ENCODE peak calls at places on chromosome 6, in six cellular contexts. E is GM20000; I is stimulated activated CD4-positive, alpha-beta T cell treated with anti-CD3 and anti-CD28 coated beads, Interleukin-2, amount 100 ng/mL, for 4 hours; D is adrenal gland; O is cardiac muscle cell; C is HCEC 1CT. K is an unnamed sample.

GRCh38 chr6:33983721-33984465 is 162.0 kb downstream of the GRM4 start:
- DNase-seq in E (no peak), D (no peak), O (no peak), I (no peak), C (no peak), K (no peak)

GRCh38 chr6:41780623-41781301 is at the start of gene PRICKLE4:
- DNase-seq in D (peak), E (peak), O (peak), C (peak), I (no peak), K (peak)

GRCh38 chr6:44456070-44456965 is 68.8 kb downstream of the CDC5L start:
- DNase-seq in C (peak), I (peak), O (peak), D (no peak), E (peak), K (peak)

GRCh38 chr6:145715426-145715825 is 19.9 kb downstream of the EPM2A start:
- DNase-seq in I (no peak), C (no peak), O (no peak), E (no peak), D (no peak), K (no peak)

GRCh38 chr6:87674286-87674685 is 27.7 kb downstream of the AKIRIN2 start:
- DNase-seq in O (no peak), I (no peak), C (no peak), E (no peak), D (no peak), K (no peak)

GRCh38 chr6:160795716-160796115 is 93.7 kb downstream of the PLG start:
- DNase-seq in O (no peak), C (no peak), D (no peak), I (no peak), E (no peak), K (no peak)

GRCh38 chr6:167930300-167930699 is 67.2 kb upstream of the KIF25 start:
- DNase-seq in C (peak), I (no peak), D (peak), E (no peak), O (no peak), K (no peak)

GRCh38 chr6:88208736-88209135 is 42.6 kb upstream of the CNR1 start:
- DNase-seq in D (no peak), C (no peak), I (no peak), O (no peak), E (no peak), K (no peak)

GRCh38 chr6:25387483-25387882 is 108.3 kb downstream of the CARMIL1 start:
- DNase-seq in D (no peak), I (no peak), C (no peak), O (no peak), E (no peak), K (no peak)

GRCh38 chr6:21386744-21387143 is 206.8 kb upstream of the SOX4 start:
- DNase-seq in O (no peak), D (no peak), C (no peak), I (no peak), E (no peak), K (no peak)

GRCh38 chr6:145332001-145332400 is 403.3 kb downstream of the EPM2A start:
- DNase-seq in E (no peak), I (no peak), C (no peak), D (no peak), O (peak), K (no peak)

GRCh38 chr6:79710127-79710526 is 79.0 kb downstream of the SH3BGRL2 start:
- DNase-seq in O (no peak), C (no peak), D (no peak), E (no peak), I (no peak), K (no peak)

GRCh38 chr6:75317503-75318206 is 33.1 kb upstream of the TMEM30A start:
- DNase-seq in O (peak), C (peak), D (no peak), E (no peak), I (no peak), K (no peak)

GRCh38 chr6:143805832-143806281 is 37.3 kb upstream of the LTV1 start:
- DNase-seq in C (peak), I (no peak), O (no peak), D (no peak), E (no peak), K (no peak)

GRCh38 chr6:36128073-36128472 is 2.2 kb upstream of the MAPK13 start:
- DNase-seq in I (no peak), D (no peak), O (no peak), E (no peak), C (peak), K (no peak)

GRCh38 chr6:34745277-34746103 is 11.8 kb upstream of the SNRPC start:
- DNase-seq in I (no peak), E (no peak), C (no peak), O (no peak), D (no peak), K (no peak)

GRCh38 chr6:11172501-11173337 is 59.7 kb downstream of the NEDD9 start:
- DNase-seq in O (peak), I (peak), C (peak), D (peak), E (peak), K (peak)

GRCh38 chr6:122406187-122406586 is 6.7 kb downstream of the HSF2 start:
- DNase-seq in C (no peak), I (no peak), D (no peak), E (no peak), O (no peak), K (no peak)

GRCh38 chr6:88813045-88813444 is 150.4 kb downstream of the RNGTT start:
- DNase-seq in I (no peak), C (no peak), D (no peak), E (no peak), O (no peak), K (no peak)

GRCh38 chr6:22102671-22103070 is 194.2 kb downstream of the PRL start:
- DNase-seq in E (peak), O (no peak), D (no peak), I (no peak), C (no peak), K (no peak)

GRCh38 chr6:24766685-24767462 is 7.9 kb upstream of the GMNN start:
- DNase-seq in C (peak), E (peak), D (no peak), O (peak), I (no peak), K (no peak)

GRCh38 chr6:88004707-88005106 is 42.9 kb upstream of the SPACA1 start:
- DNase-seq in I (no peak), C (no peak), E (no peak), D (no peak), O (no peak), K (no peak)

GRCh38 chr6:133892444-133893323 is 3.8 kb downstream of the TCF21 start:
- DNase-seq in I (no peak), O (peak), D (no peak), E (no peak), C (peak), K (no peak)

GRCh38 chr6:165767228-165767627 is 104.2 kb upstream of the PDE10A start:
- DNase-seq in E (no peak), D (no peak), O (no peak), I (no peak), C (no peak), K (no peak)

GRCh38 chr6:167748458-167749379 is 78.0 kb upstream of the AFDN start:
- DNase-seq in E (no peak), I (no peak), D (no peak), C (no peak), O (no peak), K (no peak)

GRCh38 chr6:80003841-80004198 is 629 bp upstream of the TTK start:
- DNase-seq in I (no peak), C (no peak), E (no peak), O (no peak), D (no peak), K (no peak)

GRCh38 chr6:157034433-157035230 is 257.5 kb downstream of the ARID1B start:
- DNase-seq in I (no peak), E (peak), C (peak), D (no peak), O (peak), K (peak)

GRCh38 chr6:29656157-29656556 is 735 bp upstream of the MOG start:
- DNase-seq in I (no peak), E (no peak), O (peak), C (no peak), D (no peak), K (no peak)

GRCh38 chr6:63573899-63574553 is 1.7 kb downstream of the LOC128125822 start:
- DNase-seq in I (no peak), C (peak), E (no peak), O (peak), D (peak), K (no peak)

GRCh38 chr6:5677219-5678000 is 329.3 kb downstream of the NRN1 start:
- DNase-seq in I (no peak), O (no peak), E (no peak), D (no peak), C (no peak), K (no peak)

K was measured in HuH-7.